ENCODE peak calls at places on chromosomes 12 and 14, in seven cellular contexts. F is choroid plexus epithelial cell, W is lower leg skin, H is cardiac fibroblast, U is A549, J is right lobe of liver, G is adrenal gland. I is an unnamed sample.

GRCh38 chr14:29007990-29008389 is 241.4 kb downstream of the FOXG1 start:
- DNase-seq in U (no peak), G (no peak), H (no peak), F (no peak), W (no peak), J (no peak), I (no peak)

GRCh38 chr12:31991146-31991545 is 31.9 kb downstream of the RESF1 start:
- DNase-seq in W (no peak), J (no peak), H (no peak), F (no peak), U (no peak), G (no peak), I (no peak)

GRCh38 chr12:6871052-6871957 is 1.8 kb downstream of the SPSB2 start:
- DNase-seq in U (peak), H (peak), G (no peak), J (peak), F (no peak), W (no peak), I (no peak)

GRCh38 chr12:66035289-66035961 is 95.1 kb downstream of the LLPH start:
- DNase-seq in W (no peak), J (no peak), U (peak), F (peak), G (no peak), H (peak), I (no peak)

GRCh38 chr12:131674373-131674772 is 36.5 kb upstream of the SFSWAP start:
- DNase-seq in F (no peak), U (no peak), G (no peak), J (no peak), H (no peak), W (no peak), I (no peak)

GRCh38 chr12:29148958-29149690 is at the start of gene FAR2:
- DNase-seq in W (no peak), H (peak), U (peak), J (peak), F (peak), G (peak), I (peak)

GRCh38 chr12:96434107-96434506 is 33.9 kb upstream of the CDK17 start:
- DNase-seq in J (no peak), U (no peak), H (peak), W (no peak), G (no peak), F (peak), I (no peak)

GRCh38 chr12:19744760-19745218 is 305.5 kb downstream of the AEBP2 start:
- DNase-seq in H (peak), J (no peak), F (peak), U (no peak), W (no peak), G (no peak), I (no peak)

GRCh38 chr14:21686468-21686867 is 12.8 kb upstream of the OR4E1 start:
- DNase-seq in G (no peak), J (no peak), W (no peak), F (no peak), H (no peak), U (no peak), I (no peak)

GRCh38 chr14:94292872-94293577 is at the start of gene SERPINA10:
- DNase-seq in J (no peak), W (no peak), G (no peak), F (no peak), H (no peak), U (no peak), I (no peak)

GRCh38 chr14:76235628-76236027 is 83.9 kb downstream of the GPATCH2L start:
- DNase-seq in J (no peak), G (no peak), F (no peak), U (no peak), W (no peak), H (no peak), I (no peak)

GRCh38 chr12:6688543-6688999 is 604 bp downstream of the ZNF384 start:
- DNase-seq in G (peak), F (no peak), W (no peak), U (peak), H (no peak), J (no peak), I (peak)

GRCh38 chr12:97552410-97553050 is 89.9 kb downstream of the RMST start:
- DNase-seq in W (no peak), G (no peak), J (no peak), U (no peak), F (peak), H (no peak), I (no peak)

GRCh38 chr14:106556665-106557289 is 1030.4 kb downstream of the TMEM121 start:
- DNase-seq in J (peak), U (no peak), F (no peak), H (peak), G (peak), W (no peak), I (no peak)

GRCh38 chr12:31629756-31630732 is 29.4 kb upstream of the ETFBKMT start:
- DNase-seq in G (peak), J (no peak), F (peak), H (peak), W (no peak), U (no peak), I (no peak)

GRCh38 chr12:104339663-104340062 is 36.1 kb downstream of the EID3 start:
- DNase-seq in G (no peak), J (no peak), F (no peak), U (no peak), H (no peak), W (no peak), I (no peak)
- TF ChIP-seq CTCF in G (no peak), J (no peak), F (peak), U (no peak), H (no peak), W (no peak), I (no peak)

GRCh38 chr12:9323144-9323681 is 115.0 kb upstream of the PZP start:
- DNase-seq in U (no peak), H (no peak), F (no peak), W (no peak), J (no peak), G (no peak), I (no peak)

GRCh38 chr12:9319842-9320173 is 111.6 kb upstream of the PZP start:
- DNase-seq in G (no peak), J (no peak), U (no peak), H (no peak), W (no peak), F (no peak), I (no peak)

DNA sequence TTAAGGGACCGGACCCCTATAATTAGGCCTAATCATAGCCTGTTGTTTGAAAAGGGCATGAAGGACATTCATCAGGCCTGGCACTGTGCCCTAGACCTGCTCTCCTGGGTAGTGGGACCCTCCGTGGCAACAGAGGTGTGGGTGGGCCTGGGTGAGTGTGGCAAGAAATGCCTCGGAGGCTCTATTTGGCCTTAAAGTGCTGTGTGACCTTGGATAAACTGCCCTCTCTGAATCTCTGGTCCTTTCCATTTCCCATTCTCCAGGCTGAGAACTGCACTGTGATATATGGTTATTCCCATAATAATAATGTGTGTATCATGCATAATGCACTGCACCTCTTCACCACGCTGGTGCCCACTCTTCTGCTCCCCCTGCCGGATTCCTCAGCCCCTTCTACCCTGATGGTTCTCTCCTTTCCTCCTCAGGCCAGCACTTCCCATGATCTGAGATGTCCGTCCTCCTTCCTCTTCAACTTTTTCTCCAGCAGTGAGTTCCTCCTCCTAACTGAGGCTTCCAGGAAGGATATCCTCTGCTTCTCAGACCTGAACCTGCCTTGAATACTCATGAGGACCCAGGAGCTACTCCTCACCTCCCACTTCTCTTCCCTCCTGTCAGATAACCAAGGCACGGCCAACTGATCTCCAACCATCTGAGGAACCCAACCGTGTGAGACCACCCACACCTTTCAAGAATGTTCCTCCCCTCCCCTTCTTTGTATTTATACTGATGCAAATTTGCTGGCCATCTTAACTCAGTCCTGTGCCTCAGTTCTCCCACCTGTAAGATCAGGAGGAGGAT is 111.0 kb upstream of the PZP start:
- DNase-seq in J (no peak), U (no peak), W (no peak), F (no peak), H (peak), G (no peak), I (no peak)
- TF ChIP-seq CTCF in J (no peak), U (no peak), W (no peak), F (no peak), H (peak), G (no peak), I (no peak)

GRCh38 chr12:70213707-70214106 is 29.5 kb upstream of the CNOT2 start:
- DNase-seq in W (no peak), J (no peak), F (no peak), H (no peak), G (no peak), U (no peak), I (no peak)
- TF ChIP-seq CTCF in W (no peak), J (no peak), F (no peak), H (no peak), G (no peak), U (no peak), I (no peak)

GRCh38 chr14:97095269-97095668 is 298.1 kb downstream of the VRK1 start:
- DNase-seq in U (no peak), J (no peak), H (no peak), F (no peak), W (no peak), G (no peak), I (peak)
- TF ChIP-seq CTCF in U (no peak), J (no peak), H (no peak), F (no peak), W (no peak), G (no peak), I (no peak)